ENCODE peak calls at places on chromosomes 11 and 22, in eight cellular contexts. A, N, R, Y, C, Q, E and X are unnamed samples.

GRCh38 chr11:1796297-1797011 is 32.7 kb upstream of the CTSD start:
- DNase-seq in C (no peak), N (no peak), A (no peak), R (no peak), Y (no peak), E (peak; percentile 18), Q (no peak), X (no peak)

GRCh38 chr11:118907051-118907748 is 18.5 kb downstream of the BCL9L start:
- DNase-seq in E (peak; percentile 64), C (peak; percentile 72), Y (peak; percentile 77), R (peak; percentile 90), N (peak; percentile 91), A (peak; percentile 79), Q (peak; percentile 86), X (peak; percentile 62)

GRCh38 chr11:68678031-68678441 is 6.3 kb upstream of the GAL start:
- DNase-seq in C (no peak), A (no peak), E (no peak), R (no peak), Q (no peak), N (no peak), Y (no peak), X (no peak)

GRCh38 chr22:46879083-46879482 is 116.6 kb downstream of the TBC1D22A start:
- DNase-seq in C (no peak), N (no peak), R (no peak), Y (no peak), A (no peak), Q (no peak), E (no peak), X (peak; percentile 59)

GRCh38 chr11:3840289-3840869 is 380 bp downstream of the RHOG start:
- DNase-seq in A (no peak), E (no peak), Y (no peak), R (peak; percentile 68), C (peak; percentile 25), Q (no peak), N (peak; percentile 82), X (no peak)

GRCh38 chr22:46519377-46519776 is 18.0 kb downstream of the CELSR1 start:
- DNase-seq in C (no peak), Q (no peak), Y (no peak), R (no peak), E (no peak), A (no peak), N (peak; percentile 66), X (no peak)

GRCh38 chr11:86595401-86595800 is 77.0 kb downstream of the ME3 start:
- DNase-seq in E (no peak), C (no peak), Q (no peak), A (no peak), Y (no peak), N (no peak), R (no peak), X (no peak)

GRCh38 chr22:40405178-40406062 is 35.0 kb downstream of the SGSM3 start:
- DNase-seq in N (no peak), E (no peak), R (no peak), A (no peak), C (no peak), Y (no peak), Q (no peak), X (no peak)